ENCODE peak calls at places on chromosomes 3 and 15, in four cellular contexts. One of them, this sample, is unnamed.

GRCh38 chr3:13504161-13504831 is 24.2 kb downstream of the HDAC11 start:
- DNase-seq in activated T-helper 9 cell treated with anti-CD3 and anti-CD28 coated beads, Interleukin-2, amount 50 U/mL, for 16 hours: no peak
- DNase-seq in cardiac muscle cell: no peak
- DNase-seq in Right ventricle myocardium superior: peak
- DNase-seq in this sample: no peak

GRCh38 chr3:123296261-123296660 is 94.5 kb downstream of the SEC22A start:
- DNase-seq in cardiac muscle cell: no peak
- DNase-seq in activated T-helper 9 cell treated with anti-CD3 and anti-CD28 coated beads, Interleukin-2, amount 50 U/mL, for 16 hours: no peak
- DNase-seq in Right ventricle myocardium superior: no peak
- DNase-seq in this sample: no peak

GRCh38 chr15:78194568-78194925 is 39.8 kb downstream of the ACSBG1 start:
- DNase-seq in cardiac muscle cell: no peak
- DNase-seq in Right ventricle myocardium superior: no peak
- DNase-seq in activated T-helper 9 cell treated with anti-CD3 and anti-CD28 coated beads, Interleukin-2, amount 50 U/mL, for 16 hours: no peak
- DNase-seq in this sample: no peak

GRCh38 chr3:195119461-195120198 is 151.3 kb downstream of the XXYLT1 start:
- DNase-seq in Right ventricle myocardium superior: no peak
- DNase-seq in cardiac muscle cell: peak
- DNase-seq in activated T-helper 9 cell treated with anti-CD3 and anti-CD28 coated beads, Interleukin-2, amount 50 U/mL, for 16 hours: no peak
- DNase-seq in this sample: no peak

GRCh38 chr3:58559586-58559985 is 17.6 kb downstream of the FAM107A start:
- DNase-seq in activated T-helper 9 cell treated with anti-CD3 and anti-CD28 coated beads, Interleukin-2, amount 50 U/mL, for 16 hours: no peak
- DNase-seq in Right ventricle myocardium superior: no peak
- DNase-seq in cardiac muscle cell: no peak
- DNase-seq in this sample: no peak

GRCh38 chr3:8499181-8499611 is 2.4 kb upstream of the LMCD1 start:
- DNase-seq in Right ventricle myocardium superior: no peak
- DNase-seq in activated T-helper 9 cell treated with anti-CD3 and anti-CD28 coated beads, Interleukin-2, amount 50 U/mL, for 16 hours: no peak
- DNase-seq in cardiac muscle cell: peak
- DNase-seq in this sample: no peak

GRCh38 chr3:155244206-155244605 is 49.3 kb downstream of the STRIT1 start:
- DNase-seq in activated T-helper 9 cell treated with anti-CD3 and anti-CD28 coated beads, Interleukin-2, amount 50 U/mL, for 16 hours: no peak
- DNase-seq in cardiac muscle cell: peak
- DNase-seq in Right ventricle myocardium superior: no peak
- DNase-seq in this sample: no peak

GRCh38 chr3:46661776-46662766 is 31.4 kb downstream of the ALS2CL start:
- DNase-seq in activated T-helper 9 cell treated with anti-CD3 and anti-CD28 coated beads, Interleukin-2, amount 50 U/mL, for 16 hours: no peak
- DNase-seq in Right ventricle myocardium superior: no peak
- DNase-seq in cardiac muscle cell: no peak
- DNase-seq in this sample: no peak

GRCh38 chr3:178146406-178146831 is 389.8 kb upstream of the KCNMB2 start:
- DNase-seq in Right ventricle myocardium superior: no peak
- DNase-seq in activated T-helper 9 cell treated with anti-CD3 and anti-CD28 coated beads, Interleukin-2, amount 50 U/mL, for 16 hours: no peak
- DNase-seq in cardiac muscle cell: no peak
- DNase-seq in this sample: no peak

GRCh38 chr3:119579366-119580147 is at the start of gene ADPRH:
- DNase-seq in cardiac muscle cell: peak
- DNase-seq in Right ventricle myocardium superior: peak
- DNase-seq in activated T-helper 9 cell treated with anti-CD3 and anti-CD28 coated beads, Interleukin-2, amount 50 U/mL, for 16 hours: peak
- DNase-seq in this sample: peak

GRCh38 chr15:65583701-65584100 is 27.2 kb downstream of the INTS14 start:
- DNase-seq in cardiac muscle cell: peak
- DNase-seq in activated T-helper 9 cell treated with anti-CD3 and anti-CD28 coated beads, Interleukin-2, amount 50 U/mL, for 16 hours: no peak
- DNase-seq in Right ventricle myocardium superior: no peak
- DNase-seq in this sample: peak

GRCh38 chr3:120907659-120908029 is 361 bp upstream of the STXBP5L start:
- DNase-seq in Right ventricle myocardium superior: no peak
- DNase-seq in activated T-helper 9 cell treated with anti-CD3 and anti-CD28 coated beads, Interleukin-2, amount 50 U/mL, for 16 hours: no peak
- DNase-seq in cardiac muscle cell: no peak
- DNase-seq in this sample: no peak

GRCh38 chr15:92949604-92950249 is 49.6 kb downstream of the CHD2 start:
- DNase-seq in Right ventricle myocardium superior: no peak
- DNase-seq in cardiac muscle cell: no peak
- DNase-seq in activated T-helper 9 cell treated with anti-CD3 and anti-CD28 coated beads, Interleukin-2, amount 50 U/mL, for 16 hours: no peak
- DNase-seq in this sample: no peak

GRCh38 chr3:55164876-55165275 is 237.0 kb upstream of the LRTM1 start:
- DNase-seq in Right ventricle myocardium superior: no peak
- DNase-seq in cardiac muscle cell: no peak
- DNase-seq in activated T-helper 9 cell treated with anti-CD3 and anti-CD28 coated beads, Interleukin-2, amount 50 U/mL, for 16 hours: no peak
- DNase-seq in this sample: no peak

GRCh38 chr3:112360574-112360973 is 27.6 kb downstream of the CD200 start:
- DNase-seq in cardiac muscle cell: peak
- DNase-seq in Right ventricle myocardium superior: no peak
- DNase-seq in activated T-helper 9 cell treated with anti-CD3 and anti-CD28 coated beads, Interleukin-2, amount 50 U/mL, for 16 hours: no peak
- DNase-seq in this sample: no peak

GRCh38 chr3:12870942-12871341 is 29.6 kb upstream of the RPL32 start:
- DNase-seq in cardiac muscle cell: no peak
- DNase-seq in Right ventricle myocardium superior: peak
- DNase-seq in activated T-helper 9 cell treated with anti-CD3 and anti-CD28 coated beads, Interleukin-2, amount 50 U/mL, for 16 hours: no peak
- DNase-seq in this sample: no peak

GRCh38 chr3:104291437-104291851 is 1075.3 kb upstream of the ALCAM start:
- DNase-seq in activated T-helper 9 cell treated with anti-CD3 and anti-CD28 coated beads, Interleukin-2, amount 50 U/mL, for 16 hours: no peak
- DNase-seq in cardiac muscle cell: no peak
- DNase-seq in Right ventricle myocardium superior: no peak
- DNase-seq in this sample: no peak

GRCh38 chr3:10609134-10609533 is 103.7 kb upstream of the ATP2B2 start:
- DNase-seq in Right ventricle myocardium superior: no peak
- DNase-seq in cardiac muscle cell: no peak
- DNase-seq in activated T-helper 9 cell treated with anti-CD3 and anti-CD28 coated beads, Interleukin-2, amount 50 U/mL, for 16 hours: no peak
- DNase-seq in this sample: no peak

GRCh38 chr3:908839-909238 is 184.0 kb upstream of the CNTN6 start:
- DNase-seq in Right ventricle myocardium superior: no peak
- DNase-seq in activated T-helper 9 cell treated with anti-CD3 and anti-CD28 coated beads, Interleukin-2, amount 50 U/mL, for 16 hours: no peak
- DNase-seq in cardiac muscle cell: no peak
- DNase-seq in this sample: no peak

GRCh38 chr3:64023187-64023860 is at the start of gene PSMD6:
- DNase-seq in activated T-helper 9 cell treated with anti-CD3 and anti-CD28 coated beads, Interleukin-2, amount 50 U/mL, for 16 hours: peak
- DNase-seq in Right ventricle myocardium superior: peak
- DNase-seq in cardiac muscle cell: peak
- DNase-seq in this sample: peak

GRCh38 chr15:50119063-50119700 is at the start of gene ATP8B4:
- DNase-seq in cardiac muscle cell: peak
- DNase-seq in Right ventricle myocardium superior: no peak
- DNase-seq in activated T-helper 9 cell treated with anti-CD3 and anti-CD28 coated beads, Interleukin-2, amount 50 U/mL, for 16 hours: no peak
- DNase-seq in this sample: no peak

GRCh38 chr3:164890061-164890460 is 188.2 kb downstream of the SI start:
- DNase-seq in activated T-helper 9 cell treated with anti-CD3 and anti-CD28 coated beads, Interleukin-2, amount 50 U/mL, for 16 hours: no peak
- DNase-seq in Right ventricle myocardium superior: no peak
- DNase-seq in cardiac muscle cell: no peak
- DNase-seq in this sample: no peak

This sample was measured in activated CD4-positive, alpha-beta T cell treated with anti-CD3 and anti-CD28 coated beads, Interleukin-2, amount 50 U/mL, for 4 hours.